ENCODE peak calls at places on chromosomes 3 and 15, in five cellular contexts. W, C, A, B and K are unnamed samples.

GRCh38 chr15:91472316-91472756 is 372.3 kb downstream of the SV2B start:
- DNase-seq in C (no peak), B (no peak), A (no peak), W (no peak), K (peak)

GRCh38 chr3:101464235-101464634 is 48.8 kb downstream of the SENP7 start:
- DNase-seq in W (no peak), C (no peak), A (no peak), B (no peak), K (no peak)

GRCh38 chr3:183635107-183635430 is 354 bp upstream of the KLHL24 start:
- DNase-seq in A (no peak), C (no peak), W (no peak), B (no peak), K (no peak)

GRCh38 chr3:141686477-141687280 is 51.4 kb upstream of the RNF7 start:
- DNase-seq in A (no peak), B (peak), W (no peak), C (no peak), K (peak)

GRCh38 chr3:13491206-13491974 is 11.3 kb downstream of the HDAC11 start:
- DNase-seq in W (no peak), B (no peak), A (no peak), C (no peak), K (no peak)

GRCh38 chr3:5295191-5295690 is 107.7 kb downstream of the EDEM1 start:
- DNase-seq in W (no peak), A (no peak), B (peak), C (no peak), K (no peak)

GRCh38 chr15:85580914-85581313 is 200.5 kb downstream of the AKAP13 start:
- DNase-seq in W (no peak), B (peak), A (no peak), C (no peak), K (no peak)

GRCh38 chr3:29537889-29538609 is 257.2 kb downstream of the RBMS3 start:
- DNase-seq in B (no peak), A (no peak), W (no peak), C (no peak), K (no peak)

GRCh38 chr15:82712036-82712435 is 2.4 kb upstream of the AP3B2 start:
- DNase-seq in B (no peak), A (no peak), W (no peak), C (no peak), K (no peak)

GRCh38 chr15:82709081-82709420 is 624 bp downstream of the AP3B2 start:
- DNase-seq in B (no peak), C (no peak), W (peak), A (no peak), K (no peak)

GRCh38 chr15:82709421-82710207 is at the start of gene AP3B2:
- DNase-seq in C (peak), A (peak), W (peak), B (peak), K (peak)

GRCh38 chr15:82710926-82711490 is 1.3 kb upstream of the AP3B2 start:
- DNase-seq in W (no peak), C (no peak), A (no peak), B (no peak), K (no peak)

GRCh38 chr15:82710208-82710555 is 507 bp upstream of the AP3B2 start:
- DNase-seq in A (no peak), B (no peak), C (no peak), W (no peak), K (no peak)
- H3K27ac ChIP-seq in A (no peak), B (no peak), C (no peak), W (no peak), K (no peak)

DNA sequence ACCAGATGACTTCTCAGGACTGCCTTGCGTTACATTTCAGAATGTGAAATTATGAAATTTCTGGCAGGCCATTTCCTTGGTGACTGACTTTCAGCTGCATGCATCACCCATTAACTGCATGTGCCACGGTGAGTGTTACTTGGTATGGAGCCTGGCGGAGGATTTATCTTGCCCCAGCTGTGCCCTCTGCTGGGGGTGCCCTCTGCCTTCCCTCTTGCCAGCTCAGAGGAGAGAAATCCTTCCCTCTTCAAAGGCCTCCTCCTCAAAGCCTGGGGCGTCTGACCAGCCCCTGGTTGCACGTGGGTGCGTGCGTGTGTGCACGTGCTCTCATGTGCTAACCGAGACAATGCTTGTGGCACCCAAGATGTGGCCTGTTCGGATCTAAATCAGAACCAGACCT is 57.8 kb upstream of the CTSH start:
- DNase-seq in W (no peak), B (no peak), C (no peak), A (no peak), K (no peak)
- H3K23ac ChIP-seq in W (no peak), B (no peak), C (no peak), A (no peak), K (no peak)

GRCh38 chr3:43004282-43004681 is 25.2 kb downstream of the GASK1A start:
- DNase-seq in B (no peak), A (no peak), C (no peak), W (no peak), K (peak)
- H3K27ac ChIP-seq in B (no peak), A (no peak), C (no peak), W (no peak), K (no peak)

DNA sequence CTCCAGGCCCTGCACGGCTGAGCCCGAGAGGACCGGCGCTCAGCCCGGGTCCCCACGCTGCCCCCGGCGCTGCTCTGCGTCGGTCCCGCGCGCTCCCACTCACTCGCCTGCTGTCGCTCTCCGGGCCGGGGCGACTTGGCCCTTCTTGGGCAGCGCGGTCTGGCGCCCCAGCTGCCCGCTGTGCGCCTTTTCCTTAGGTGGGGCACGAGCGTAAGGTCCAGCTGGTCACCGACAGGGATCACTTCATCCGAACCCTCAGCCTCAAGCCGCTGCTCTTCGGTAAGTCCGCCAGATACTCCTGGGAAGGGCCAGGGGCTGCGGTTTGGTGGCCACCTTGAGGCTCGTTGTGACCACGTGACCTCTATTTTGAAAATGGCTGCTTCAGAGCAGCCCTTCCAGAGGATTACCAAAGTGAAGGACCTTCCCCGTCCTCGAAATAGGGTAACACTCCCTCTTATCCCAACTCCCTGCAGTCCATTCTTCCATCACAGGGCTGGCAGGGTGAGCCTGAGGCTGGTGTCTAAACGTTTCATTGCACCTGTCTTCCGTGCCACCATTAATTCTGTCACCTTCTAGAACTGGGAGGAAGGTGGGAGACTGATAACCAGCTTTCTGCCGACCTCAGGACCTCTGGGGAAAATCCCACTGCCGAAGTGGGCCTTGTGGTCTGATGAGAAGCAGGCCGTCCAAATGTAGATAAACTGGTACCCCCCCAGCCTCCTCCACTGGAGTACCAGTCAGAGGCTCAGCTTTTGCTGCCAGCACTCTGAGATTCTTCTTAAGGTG is 788 bp downstream of the P4HTM start:
- DNase-seq in A (no peak), B (peak), C (no peak), W (peak), K (no peak)
- H3K23ac ChIP-seq in A (peak), B (no peak), C (no peak), W (no peak), K (peak)